ENCODE peak calls at places on chromosomes 3 and 15, in four cellular contexts. K is psoas muscle, I is HepG2, B is astrocyte of the cerebellum. C is an unnamed sample.
A peak's percentile ranks its signal among the peaks of the same experiment; 100 is the strongest.

GRCh38 chr3:129651316-129652202 is 45.1 kb upstream of the PLXND1 start:
- DNase-seq in K (peak; percentile 45), I (no peak), B (peak; percentile 79), C (peak; percentile 82)

GRCh38 chr3:32510075-32510724 is 7.5 kb upstream of the CMTM6 start:
- DNase-seq in K (peak; percentile 41), I (peak; percentile 71), B (peak; percentile 49), C (peak; percentile 76)

GRCh38 chr15:37220949-37221670 is 120.8 kb upstream of the MEIS2 start:
- DNase-seq in K (no peak), I (no peak), B (no peak), C (no peak)

GRCh38 chr3:140420621-140421357 is 257.1 kb upstream of the TRIM42 start:
- DNase-seq in K (no peak), I (peak; percentile 20), B (peak; percentile 35), C (peak; percentile 49)

GRCh38 chr3:30934208-30934550 is 39.7 kb upstream of the GADL1 start:
- DNase-seq in K (no peak), I (peak; percentile 16), B (peak; percentile 48), C (peak; percentile 60)

GRCh38 chr15:66981746-66982145 is 83.7 kb upstream of the SMAD3 start:
- DNase-seq in K (no peak), I (no peak), B (no peak), C (no peak)

GRCh38 chr3:34683851-34684250 is 885.4 kb downstream of the PDCD6IP start:
- DNase-seq in K (peak; percentile 33), I (peak; percentile 22), B (peak; percentile 16), C (peak; percentile 11)

GRCh38 chr3:27756877-27757276 is 34.8 kb upstream of the EOMES start:
- DNase-seq in K (no peak), I (no peak), B (no peak), C (no peak)

GRCh38 chr15:70104227-70104626 is 6.5 kb upstream of the TLE3 start:
- DNase-seq in K (no peak), I (no peak), B (no peak), C (no peak)

GRCh38 chr3:127108796-127109195 is 84.1 kb upstream of the PRR23E start:
- DNase-seq in K (no peak), I (no peak), B (no peak), C (no peak)

GRCh38 chr3:170307998-170308398 is 49.5 kb upstream of the SKIL start:
- DNase-seq in K (no peak), I (peak; percentile 24), B (no peak), C (peak; percentile 93)

GRCh38 chr3:27591321-27591711 is 107.1 kb upstream of the SLC4A7 start:
- DNase-seq in K (no peak), I (no peak), B (no peak), C (no peak)

GRCh38 chr15:29102911-29103824 is 166.5 kb downstream of the NSMCE3 start:
- DNase-seq in K (peak; percentile 52), I (no peak), B (no peak), C (no peak)

GRCh38 chr15:77015651-77016320 is 20.9 kb downstream of the PSTPIP1 start:
- DNase-seq in K (peak; percentile 16), I (no peak), B (no peak), C (no peak)

GRCh38 chr15:67927501-67928156 is 87.8 kb upstream of the RNU6-1 start:
- DNase-seq in K (no peak), I (no peak), B (peak; percentile 86), C (peak; percentile 88)

GRCh38 chr15:93241696-93242585 is 152.9 kb upstream of the RGMA start:
- DNase-seq in K (no peak), I (no peak), B (no peak), C (no peak)

GRCh38 chr3:136078421-136079364 is 113.2 kb downstream of the PPP2R3A start:
- DNase-seq in K (no peak), I (peak; percentile 4), B (peak; percentile 34), C (peak; percentile 47)

GRCh38 chr3:137509354-137510045 is 254.6 kb upstream of the SOX14 start:
- DNase-seq in K (no peak), I (peak; percentile 50), B (no peak), C (no peak)

GRCh38 chr15:52288051-52288942 is 7.3 kb downstream of the MYO5C start:
- DNase-seq in K (no peak), I (peak; percentile 99), B (no peak), C (peak; percentile 5)

GRCh38 chr3:65577875-65578274 is 460.8 kb downstream of the MAGI1 start:
- DNase-seq in K (no peak), I (no peak), B (no peak), C (no peak)

GRCh38 chr15:65796610-65797012 is 4.5 kb upstream of the DENND4A start:
- DNase-seq in K (no peak), I (no peak), B (peak; percentile 48), C (peak; percentile 57)

GRCh38 chr3:11080492-11080891 is 73.8 kb upstream of the HRH1 start:
- DNase-seq in K (no peak), I (no peak), B (no peak), C (no peak)

GRCh38 chr3:129063841-129064482 is 3.4 kb downstream of the GP9 start:
- DNase-seq in K (no peak), I (no peak), B (no peak), C (no peak)

GRCh38 chr3:54837964-54838363 is 89.9 kb downstream of the LRTM1 start:
- DNase-seq in K (no peak), I (no peak), B (no peak), C (peak; percentile 45)
- TF ChIP-seq CTCF in K (no peak), I (no peak), B (peak; percentile 46), C (peak; percentile 43)

GRCh38 chr3:86410587-86410986 is 580.4 kb downstream of the VGLL3 start:
- DNase-seq in K (no peak), I (no peak), B (no peak), C (no peak)
- H3K4me3 ChIP-seq in K (no peak overlapping the region), I (no peak overlapping the region), B (no peak overlapping the region), C (no peak overlapping the region)

DNA sequence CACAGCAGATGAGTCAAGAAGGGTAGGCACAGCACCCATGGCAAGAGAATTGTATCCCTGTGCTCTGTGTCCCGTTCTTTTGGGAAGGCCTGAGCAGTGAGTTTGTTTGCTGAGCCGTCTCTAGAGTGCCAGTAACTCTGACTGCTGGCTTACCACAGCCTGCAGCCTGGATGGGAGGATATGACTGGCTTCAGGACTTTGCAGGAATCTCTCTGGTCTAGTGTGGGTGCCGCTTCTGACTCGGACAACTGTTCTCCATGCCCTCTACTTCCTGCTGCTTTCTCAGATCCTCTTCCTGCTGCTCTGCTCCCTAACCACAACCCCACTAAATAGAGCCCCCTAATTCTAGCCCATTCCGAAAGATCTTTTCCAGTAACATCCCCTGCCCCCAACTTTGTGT is 238.9 kb downstream of the SLCO3A1 start:
- DNase-seq in K (no peak), I (no peak), B (no peak), C (no peak)
- TF ChIP-seq CTCF in K (no peak), I (no peak), B (no peak), C (no peak)

DNA sequence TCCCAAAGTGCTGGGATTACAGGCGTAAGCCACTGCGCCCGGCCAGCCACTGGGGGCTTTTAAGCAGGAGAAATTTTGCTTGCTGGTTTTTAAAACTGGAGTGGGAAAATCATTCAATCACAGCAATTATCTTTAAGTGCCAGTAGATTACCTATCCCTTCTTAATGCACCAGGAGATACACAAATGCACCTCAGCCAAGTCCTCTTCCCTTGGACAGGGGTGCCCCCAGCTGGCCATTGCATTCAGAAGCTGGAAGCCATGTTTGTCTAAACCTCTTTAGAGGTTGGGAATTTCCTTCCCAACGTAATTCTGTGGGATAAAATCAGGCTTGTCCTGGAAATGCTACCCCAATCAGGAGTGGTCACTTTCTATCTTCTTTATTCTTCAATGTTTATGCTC is 26.6 kb downstream of the MIX23 start:
- DNase-seq in K (no peak), I (peak; percentile 57), B (no peak), C (peak; percentile 38)
- H3K4me3 ChIP-seq in K (no peak overlapping the region), I (no peak overlapping the region), B (no peak overlapping the region), C (no peak overlapping the region)

GRCh38 chr3:149527531-149528343 is 53.2 kb downstream of the TM4SF4 start:
- DNase-seq in K (no peak), I (no peak), B (no peak), C (peak; percentile 39)
- TF ChIP-seq CTCF in K (peak; percentile 24), I (peak; percentile 19), B (peak; percentile 29), C (peak; percentile 18)

GRCh38 chr3:188947983-188948657 is 223.7 kb upstream of the TPRG1 start:
- DNase-seq in K (peak; percentile 93), I (no peak), B (peak; percentile 100), C (peak; percentile 100)
- H3K4me3 ChIP-seq in K (peak overlapping the region; percentile 53), I (no peak overlapping the region), B (peak overlapping the region; percentile 33), C (peak overlapping the region; percentile 53)